ENCODE peak calls at places on chromosomes 7 and 10, in five cellular contexts. P, E, W, H and Y are unnamed samples.

GRCh38 chr10:98272245-98272644 is 4.3 kb upstream of the LOXL4 start:
- DNase-seq in H (no peak), P (no peak), E (no peak), W (no peak), Y (no peak)

GRCh38 chr10:85922363-85923129 is 444.0 kb downstream of the GRID1 start:
- DNase-seq in H (no peak), P (no peak), W (no peak), E (no peak), Y (no peak)

GRCh38 chr10:18205098-18205834 is 65.0 kb downstream of the CACNB2 start:
- DNase-seq in P (no peak), E (peak; percentile 10), H (no peak), W (no peak), Y (no peak)

GRCh38 chr10:109866995-109867635 is 56.2 kb downstream of the XPNPEP1 start:
- DNase-seq in H (no peak), E (peak; percentile 8), W (no peak), P (no peak), Y (no peak)

GRCh38 chr10:97498841-97499560 is at the start of gene UBTD1:
- DNase-seq in P (no peak), H (no peak), W (peak; percentile 77), E (peak; percentile 31), Y (no peak)

GRCh38 chr10:85601526-85601925 is 765.1 kb downstream of the GRID1 start:
- DNase-seq in E (no peak), W (no peak), H (no peak), P (no peak), Y (no peak)

GRCh38 chr7:106812027-106812643 is 52.9 kb upstream of the PIK3CG start:
- DNase-seq in W (peak; percentile 54), H (no peak), P (no peak), E (no peak), Y (no peak)

GRCh38 chr10:75352650-75353049 is 48.9 kb downstream of the ZNF503 start:
- DNase-seq in P (no peak), W (no peak), E (peak; percentile 15), H (no peak), Y (no peak)

GRCh38 chr7:93053946-93054943 is 63.5 kb downstream of the SAMD9 start:
- DNase-seq in P (no peak), E (no peak), W (no peak), H (no peak), Y (no peak)

GRCh38 chr7:121429803-121430202 is 33.7 kb upstream of the FAM3C start:
- DNase-seq in W (no peak), E (no peak), P (no peak), H (no peak), Y (no peak)

GRCh38 chr10:124648738-124649137 is 95.4 kb downstream of the FAM53B start:
- DNase-seq in E (peak; percentile 78), W (peak; percentile 74), H (peak; percentile 90), P (peak; percentile 85), Y (peak; percentile 57)

DNA sequence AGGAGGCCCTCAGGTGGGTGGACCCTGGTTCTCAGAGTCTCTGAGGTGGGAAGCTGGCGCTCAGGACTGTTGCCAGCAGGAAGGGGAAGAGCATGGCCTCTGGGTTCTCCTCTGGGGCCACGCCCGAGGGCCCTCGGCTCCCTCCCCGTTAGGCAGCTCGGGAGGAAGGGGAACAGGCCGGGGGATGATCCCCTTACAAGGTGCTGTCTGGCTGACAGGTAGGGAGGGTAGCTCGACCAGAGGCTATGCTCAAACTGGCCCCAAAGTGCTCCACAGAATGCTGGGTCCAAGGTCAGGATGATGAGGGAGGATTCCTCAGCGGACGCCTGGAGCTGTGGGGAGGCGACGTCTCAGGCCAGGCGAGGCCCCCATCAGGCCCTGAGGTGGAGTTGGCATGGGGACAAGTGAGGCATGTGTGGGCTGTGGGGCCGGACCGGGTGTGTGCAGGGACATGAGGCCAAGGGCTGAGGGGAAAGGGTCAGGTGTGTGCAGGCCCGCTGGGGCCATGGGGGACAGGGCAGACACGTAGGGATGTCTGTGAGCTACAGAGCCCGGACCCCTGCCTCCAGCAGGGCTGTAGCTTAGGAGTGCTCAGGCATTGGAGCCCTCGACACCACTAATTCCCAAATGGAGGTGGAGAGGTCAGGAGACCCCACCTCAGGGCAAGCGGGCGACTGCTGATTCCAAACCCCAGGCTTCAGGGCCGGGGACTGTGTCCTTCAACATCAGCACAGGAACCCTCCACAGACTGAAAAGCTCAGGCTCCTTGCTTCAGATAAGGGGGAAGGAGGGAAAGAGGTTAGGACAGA is 17.1 kb downstream of the POLL start:
- DNase-seq in E (no peak), H (no peak), P (no peak), W (no peak), Y (no peak)
- H3K4me3 ChIP-seq in E (peak overlapping the region; percentile 62), H (peak overlapping the region; percentile 58), P (peak overlapping the region; percentile 57), W (peak overlapping the region; percentile 62), Y (peak overlapping the region; percentile 53)

DNA sequence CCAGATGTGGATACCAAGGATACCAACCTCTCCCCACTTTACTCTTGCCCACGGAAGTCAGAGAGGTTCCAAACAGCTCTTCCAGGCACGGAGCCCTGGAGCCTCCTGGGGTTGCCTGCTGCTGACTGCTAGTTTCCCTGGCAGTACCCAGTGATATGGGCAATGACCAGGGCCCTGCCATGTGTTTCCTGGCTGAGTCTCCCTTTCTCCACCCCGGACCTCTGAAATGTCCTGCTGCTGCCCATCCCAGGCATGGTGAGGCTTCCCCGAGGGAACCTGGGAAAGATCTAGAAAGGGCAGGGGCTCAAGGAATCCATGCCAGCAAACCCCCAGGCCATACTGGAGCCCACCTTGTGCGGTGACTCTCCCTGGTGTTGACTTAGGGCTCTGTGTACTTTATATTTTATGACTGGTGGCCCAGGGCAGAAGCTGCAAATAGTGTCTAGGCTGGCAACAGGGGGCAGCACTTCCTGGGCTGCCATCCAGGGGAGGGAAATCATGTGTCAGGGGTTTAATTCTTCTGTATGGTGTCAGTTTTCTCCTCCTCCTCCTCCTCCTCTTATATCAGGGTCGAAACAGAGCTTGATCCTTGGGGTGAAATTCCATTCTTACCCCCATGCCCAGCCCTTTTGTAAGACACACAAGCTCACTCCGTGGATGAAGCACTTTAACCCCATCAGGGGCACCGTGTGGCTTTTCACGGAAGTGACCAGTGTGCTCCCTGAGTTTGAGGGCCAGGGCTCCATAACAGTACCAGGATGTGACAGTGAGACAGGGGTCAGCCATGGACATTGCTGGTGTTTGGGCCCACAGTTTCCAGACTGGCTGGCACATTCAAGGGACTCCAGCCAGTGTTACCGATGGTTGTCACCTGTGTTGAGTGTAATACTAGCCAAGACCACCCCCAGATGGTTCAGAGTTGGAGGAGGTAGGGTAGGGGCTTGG is 62.4 kb upstream of the GDF10 start:
- DNase-seq in H (peak; percentile 27), W (no peak), P (no peak), E (no peak), Y (no peak)
- TF ChIP-seq CTCF in H (no peak), W (no peak), P (no peak), E (no peak), Y (peak; percentile 20)

GRCh38 chr7:116631676-116632075 is 40.3 kb upstream of the MET start:
- DNase-seq in P (no peak), E (no peak), W (no peak), H (no peak), Y (no peak)

GRCh38 chr7:116632349-116632748 is 39.6 kb upstream of the MET start:
- DNase-seq in W (no peak), P (no peak), H (no peak), E (peak; percentile 18), Y (no peak)

GRCh38 chr7:116630357-116630756 is 41.6 kb upstream of the MET start:
- DNase-seq in P (no peak), H (no peak), W (no peak), E (no peak), Y (no peak)

GRCh38 chr7:116630932-116631449 is 41.0 kb upstream of the MET start:
- DNase-seq in W (peak; percentile 69), H (no peak), E (peak; percentile 94), P (peak; percentile 91), Y (peak; percentile 20)

DNA sequence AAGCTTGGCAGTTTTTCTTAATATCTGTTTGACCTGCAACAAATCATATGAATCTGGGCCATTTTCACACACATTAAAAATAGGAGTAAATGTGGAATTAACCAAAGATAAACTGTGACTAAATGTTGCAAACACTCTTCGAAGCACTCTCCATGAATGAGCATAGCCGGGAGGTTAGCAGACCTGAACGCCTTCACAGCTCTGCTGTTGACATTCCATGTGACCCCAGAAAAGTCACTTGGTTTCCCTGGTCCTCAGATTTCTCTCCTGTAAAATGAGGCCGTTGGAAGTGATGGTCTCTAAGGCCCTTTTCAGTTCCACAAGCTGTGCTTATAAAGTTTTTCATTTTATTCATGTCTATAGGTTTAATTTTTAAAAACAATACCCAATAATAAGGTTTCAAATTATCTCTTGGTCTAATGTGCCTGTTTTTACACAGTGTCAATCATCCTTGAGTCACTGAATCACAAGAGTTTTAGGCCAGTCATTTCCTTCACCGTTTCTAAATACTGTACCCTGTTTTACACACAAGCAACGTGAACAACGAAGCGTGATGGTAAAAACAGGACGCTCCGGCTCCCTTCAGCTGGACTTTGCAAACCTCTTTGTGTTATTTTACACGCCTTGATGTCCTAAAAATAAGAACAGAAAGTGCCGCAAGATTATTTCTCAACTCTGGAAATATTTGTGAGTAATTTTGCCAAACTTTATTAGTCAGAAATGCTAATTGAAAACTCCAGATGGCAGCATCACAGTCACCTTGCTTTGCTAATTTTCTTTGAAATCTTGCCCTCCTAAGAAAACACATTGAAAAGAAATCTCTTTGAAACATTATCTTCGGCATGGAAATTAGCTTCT is 38.6 kb upstream of the MET start:
- DNase-seq in H (no peak), W (no peak), P (no peak), E (peak; percentile 60), Y (no peak)
- H3K4me3 ChIP-seq in H (no peak overlapping the region), W (no peak overlapping the region), P (no peak overlapping the region), E (no peak overlapping the region), Y (no peak overlapping the region)

GRCh38 chr10:126222736-126223511 is 165.4 kb downstream of the ADAM12 start:
- DNase-seq in H (no peak), E (peak; percentile 91), P (no peak), W (no peak), Y (no peak)
- TF ChIP-seq CTCF in H (no peak), E (no peak), P (no peak), W (no peak), Y (no peak)